ENCODE peak calls at places on chromosomes 1 and 21, in seven cellular contexts. R, T, O, F, B, P and E are unnamed samples.

GRCh38 chr1:155981266-155982088 is 3.1 kb upstream of the ARHGEF2 start:
- DNase-seq in T (no peak), B (peak), F (no peak), O (no peak), R (no peak), P (peak), E (no peak)

GRCh38 chr1:226950875-226951274 is 10.8 kb downstream of the COQ8A start:
- DNase-seq in T (no peak), P (no peak), B (no peak), R (no peak), O (no peak), F (no peak), E (no peak)

GRCh38 chr21:41583274-41583790 is 75.4 kb upstream of the TMPRSS2 start:
- DNase-seq in O (no peak), P (no peak), B (no peak), T (no peak), F (peak), R (no peak), E (no peak)

GRCh38 chr1:13781907-13782633 is 82.1 kb downstream of the PRDM2 start:
- DNase-seq in O (peak), R (no peak), T (no peak), F (no peak), B (no peak), P (peak), E (no peak)

GRCh38 chr1:47708658-47709301 is 270.9 kb downstream of the FOXD2 start:
- DNase-seq in O (no peak), P (peak), F (no peak), R (no peak), B (no peak), T (no peak), E (no peak)

GRCh38 chr1:13699936-13700520 is at the start of gene PRDM2:
- DNase-seq in B (peak), T (peak), P (peak), F (peak), O (peak), R (peak), E (peak)

GRCh38 chr1:21919520-21919919 is 17.6 kb downstream of the HSPG2 start:
- DNase-seq in F (no peak), R (no peak), T (no peak), B (peak), O (no peak), P (peak), E (no peak)

GRCh38 chr1:89724369-89725015 is 91.6 kb downstream of the LRRC8C start:
- DNase-seq in T (no peak), R (no peak), F (no peak), B (peak), P (no peak), O (no peak), E (peak)

GRCh38 chr1:85801520-85801919 is 93.3 kb upstream of the ZNHIT6 start:
- DNase-seq in B (no peak), T (no peak), P (peak), R (no peak), O (no peak), F (no peak), E (no peak)

GRCh38 chr1:111934346-111934745 is 55.1 kb downstream of the KCND3 start:
- DNase-seq in F (no peak), O (no peak), P (no peak), T (no peak), B (no peak), R (no peak), E (no peak)

GRCh38 chr1:13869172-13869797 is 169.3 kb downstream of the PRDM2 start:
- DNase-seq in R (no peak), F (no peak), T (no peak), B (no peak), P (no peak), O (no peak), E (no peak)

GRCh38 chr1:11059166-11059989 is 440 bp downstream of the SRM start:
- DNase-seq in P (no peak), F (no peak), B (no peak), O (no peak), R (no peak), T (no peak), E (peak)

GRCh38 chr1:22133928-22134324 is 9.0 kb downstream of the WNT4 start:
- DNase-seq in O (peak), R (no peak), P (no peak), B (no peak), T (no peak), F (no peak), E (no peak)

GRCh38 chr1:117970251-117970650 is 40.7 kb downstream of the WDR3 start:
- DNase-seq in O (no peak), F (no peak), B (no peak), P (no peak), R (peak), T (no peak), E (no peak)